ENCODE peak calls at places on chromosomes 1 and 21, in five cellular contexts. G is PC-3, J is fibroblast of pulmonary artery, O is bronchial epithelial cell, B is cardiac fibroblast. R is an unnamed sample.
A peak's percentile ranks its signal among the peaks of the same experiment; 100 is the strongest.

GRCh38 chr1:38589036-38589435 is 270.5 kb downstream of the RRAGC start:
- DNase-seq in G (no peak), J (peak; percentile 17), O (peak; percentile 87), B (peak; percentile 35), R (peak; percentile 81)

GRCh38 chr1:32786856-32787255 is 30.3 kb downstream of the YARS1 start:
- DNase-seq in G (peak; percentile 38), J (peak; percentile 53), O (no peak), B (peak; percentile 47), R (peak; percentile 29)

GRCh38 chr1:117860906-117861610 is 68.4 kb downstream of the GDAP2 start:
- DNase-seq in G (no peak), J (no peak), O (no peak), B (peak; percentile 29), R (no peak)

GRCh38 chr1:159821171-159821867 is 5.4 kb upstream of the SLAMF8 start:
- DNase-seq in G (no peak), J (no peak), O (no peak), B (peak; percentile 66), R (peak; percentile 66)

GRCh38 chr1:156399355-156400125 is 30.5 kb downstream of the RHBG start:
- DNase-seq in G (no peak), J (no peak), O (no peak), B (no peak), R (no peak)

GRCh38 chr1:185646202-185646683 is 87.9 kb upstream of the HMCN1 start:
- DNase-seq in G (peak; percentile 95), J (peak; percentile 99), O (peak; percentile 100), B (peak; percentile 98), R (peak; percentile 99)

GRCh38 chr1:28087614-28088167 is 719 bp downstream of the EYA3 start:
- DNase-seq in G (no peak), J (peak; percentile 16), O (peak; percentile 29), B (peak; percentile 25), R (peak; percentile 37)

GRCh38 chr1:14263671-14264070 is 334.8 kb upstream of the KAZN start:
- DNase-seq in G (no peak), J (no peak), O (no peak), B (no peak), R (no peak)

GRCh38 chr1:44408181-44409018 is 3.3 kb downstream of the RNF220 start:
- DNase-seq in G (no peak), J (no peak), O (no peak), B (no peak), R (no peak)

GRCh38 chr1:82226198-82226505 is 425.4 kb downstream of the ADGRL2 start:
- DNase-seq in G (no peak), J (peak; percentile 73), O (peak; percentile 97), B (peak; percentile 65), R (peak; percentile 94)

GRCh38 chr1:101140041-101140718 is 96.6 kb upstream of the S1PR1 start:
- DNase-seq in G (no peak), J (no peak), O (no peak), B (no peak), R (no peak)
- TF ChIP-seq CTCF in G (no peak), J (no peak), O (no peak), B (no peak), R (no peak)

GRCh38 chr1:207298666-207299065 is 22.8 kb upstream of the CD55 start:
- DNase-seq in G (peak; percentile 86), J (no peak), O (peak; percentile 62), B (no peak), R (peak; percentile 28)

GRCh38 chr1:207302618-207303408 is 18.7 kb upstream of the CD55 start:
- DNase-seq in G (peak; percentile 41), J (peak; percentile 32), O (peak; percentile 66), B (peak; percentile 48), R (peak; percentile 19)

GRCh38 chr1:207300970-207301369 is 20.5 kb upstream of the CD55 start:
- DNase-seq in G (no peak), J (no peak), O (no peak), B (no peak), R (no peak)

GRCh38 chr1:207298186-207298585 is 23.3 kb upstream of the CD55 start:
- DNase-seq in G (no peak), J (no peak), O (no peak), B (no peak), R (no peak)
- H3K4me3 ChIP-seq in G (peak overlapping the region; percentile 24), J (no peak overlapping the region), O (no peak overlapping the region), B (no peak overlapping the region), R (no peak overlapping the region)

GRCh38 chr1:106889054-106889453 is 167.4 kb upstream of the PRMT6 start:
- DNase-seq in G (no peak), J (no peak), O (no peak), B (no peak), R (no peak)

GRCh38 chr1:106889504-106890027 is 166.9 kb upstream of the PRMT6 start:
- DNase-seq in G (no peak), J (no peak), O (no peak), B (no peak), R (no peak)
- TF ChIP-seq CTCF in G (no peak), J (no peak), O (no peak), B (no peak), R (no peak)

DNA sequence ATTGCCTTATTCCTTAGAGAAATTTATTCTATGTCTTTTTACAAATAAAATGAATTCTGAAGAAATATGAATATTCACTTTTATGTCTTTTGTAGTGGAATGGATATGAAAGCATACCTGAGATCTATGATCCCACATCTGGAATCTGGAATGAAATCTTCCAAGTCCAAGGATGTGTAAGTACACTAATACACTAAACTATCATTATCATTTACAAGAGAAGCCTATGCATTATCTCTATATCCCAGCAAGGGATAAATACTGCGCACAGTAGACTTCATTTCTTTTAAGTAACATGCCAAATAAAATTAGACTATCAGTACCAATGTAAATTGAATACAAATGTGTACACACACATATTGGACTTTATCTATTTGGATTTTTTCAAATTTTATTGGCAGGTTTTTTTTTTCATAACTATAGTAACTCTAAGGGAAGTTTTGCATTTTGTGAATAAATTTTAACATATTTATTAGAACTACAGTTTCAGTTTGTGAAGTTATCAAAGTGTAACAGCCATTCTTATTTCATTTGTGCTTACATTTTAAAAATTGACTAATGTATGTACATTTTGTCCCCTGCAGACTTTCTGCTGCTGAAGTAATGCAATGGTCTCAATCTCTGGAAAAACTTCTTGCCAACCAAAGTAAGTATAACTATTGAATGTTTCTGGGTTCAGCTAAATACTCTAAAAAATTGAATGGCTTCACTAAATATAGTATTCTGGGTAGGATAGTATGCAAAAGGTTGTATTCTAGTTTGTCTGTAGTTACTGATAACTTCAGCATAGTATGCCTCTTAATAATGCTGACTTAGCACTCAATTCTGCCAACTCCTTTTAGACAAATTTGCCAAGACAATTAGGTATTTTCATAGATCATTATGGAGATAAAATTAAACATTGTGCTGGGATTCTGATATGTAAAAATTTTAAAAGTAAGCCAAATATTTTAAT is 894 bp downstream of the RGS1 start:
- DNase-seq in G (no peak), J (no peak), O (no peak), B (no peak), R (no peak)
- H3K4me3 ChIP-seq in G (no peak overlapping the region), J (no peak overlapping the region), O (no peak overlapping the region), B (no peak overlapping the region), R (no peak overlapping the region)

GRCh38 chr1:78672428-78672827 is 22.8 kb downstream of the IFI44 start:
- DNase-seq in G (no peak), J (no peak), O (peak; percentile 56), B (no peak), R (peak; percentile 80)

GRCh38 chr1:78677788-78678187 is 28.2 kb downstream of the IFI44 start:
- DNase-seq in G (no peak), J (no peak), O (no peak), B (no peak), R (no peak)

GRCh38 chr1:78676347-78676982 is 26.8 kb downstream of the IFI44 start:
- DNase-seq in G (peak; percentile 81), J (peak; percentile 89), O (peak; percentile 61), B (peak; percentile 86), R (peak; percentile 77)

GRCh38 chr1:78676996-78677395 is 27.4 kb downstream of the IFI44 start:
- DNase-seq in G (no peak), J (no peak), O (no peak), B (no peak), R (no peak)

DNA sequence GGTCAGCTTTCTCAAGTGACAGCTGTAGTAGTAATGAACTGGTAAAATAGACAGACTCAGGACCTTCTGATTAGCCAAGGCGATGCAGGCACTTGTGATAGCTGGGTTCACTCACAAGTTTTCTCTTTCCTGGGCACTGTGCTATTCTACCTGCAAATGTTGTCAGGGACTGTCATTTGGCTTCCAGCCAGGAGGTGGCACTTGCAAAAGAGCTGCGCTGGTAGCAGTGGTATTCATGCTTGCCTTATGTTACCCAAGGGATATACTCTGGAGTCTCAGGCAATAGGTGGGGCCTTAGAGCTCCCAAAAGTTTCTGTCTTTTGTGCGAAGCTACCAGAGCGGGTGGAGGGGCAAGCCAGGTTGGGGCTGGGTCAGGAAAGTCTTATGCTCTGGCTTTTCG is 23.5 kb downstream of the IFI44 start:
- DNase-seq in G (no peak), J (no peak), O (no peak), B (no peak), R (peak; percentile 34)
- TF ChIP-seq CTCF in G (no peak), J (no peak), O (no peak), B (no peak), R (no peak)

GRCh38 chr21:35207322-35207721 is 158.2 kb upstream of the RUNX1 start:
- DNase-seq in G (no peak), J (no peak), O (no peak), B (no peak), R (no peak)

GRCh38 chr21:35204850-35205564 is 155.9 kb upstream of the RUNX1 start:
- DNase-seq in G (no peak), J (peak; percentile 98), O (no peak), B (peak; percentile 98), R (no peak)

GRCh38 chr21:35208117-35208516 is 159.0 kb upstream of the RUNX1 start:
- DNase-seq in G (no peak), J (no peak), O (no peak), B (no peak), R (no peak)

GRCh38 chr21:35204125-35204524 is 155.0 kb upstream of the RUNX1 start:
- DNase-seq in G (no peak), J (peak; percentile 53), O (no peak), B (peak; percentile 43), R (no peak)

DNA sequence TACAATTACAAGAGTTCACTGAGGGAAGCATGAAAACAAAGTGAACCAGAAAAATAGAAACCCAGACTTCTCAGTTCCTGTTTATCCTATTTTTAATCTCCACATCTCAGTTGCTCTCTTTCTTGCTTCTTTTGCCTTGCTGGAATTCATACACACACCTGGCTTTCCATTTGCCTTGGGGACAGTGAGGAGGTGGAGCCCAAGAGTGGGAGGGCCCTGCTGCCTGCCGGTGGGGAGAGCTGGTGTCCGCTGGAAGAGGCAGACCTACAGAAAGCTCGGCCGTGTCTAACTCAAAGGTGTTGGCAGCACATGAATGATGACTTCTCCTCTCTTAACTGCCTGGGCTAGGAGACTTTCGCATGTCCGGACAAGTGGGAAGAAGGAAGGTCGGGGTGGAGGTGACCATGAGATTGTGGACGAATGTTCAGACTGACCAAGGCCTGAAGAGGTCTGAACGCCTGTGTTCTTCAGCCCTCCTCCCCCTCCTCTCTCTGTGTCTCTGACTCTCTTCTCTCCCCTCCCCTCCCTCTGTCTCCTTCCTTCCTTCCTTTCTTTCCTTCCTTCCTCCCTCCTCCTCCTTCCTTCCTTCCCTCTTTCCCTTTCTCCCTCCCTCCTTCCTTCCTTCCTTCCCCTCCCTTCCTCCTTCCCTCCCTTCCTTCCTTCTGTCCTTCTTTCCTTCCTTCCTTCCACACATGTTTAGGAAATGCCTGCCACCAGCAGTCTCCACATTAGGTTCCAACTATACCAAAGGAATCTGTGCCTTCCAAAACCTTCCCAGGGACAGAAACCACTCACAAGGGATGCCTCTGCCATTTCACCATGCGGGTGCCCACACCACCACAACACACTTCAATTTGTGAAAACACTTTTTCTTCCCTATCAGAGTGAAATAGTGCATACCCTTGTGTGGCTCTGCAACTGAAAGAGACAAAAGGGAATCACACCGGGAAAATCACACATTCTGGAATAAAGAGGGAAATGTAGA is 157.3 kb upstream of the RUNX1 start:
- DNase-seq in G (no peak), J (no peak), O (peak; percentile 52), B (no peak), R (peak; percentile 28)
- H3K4me3 ChIP-seq in G (no peak overlapping the region), J (no peak overlapping the region), O (no peak overlapping the region), B (no peak overlapping the region), R (no peak overlapping the region)